ENCODE peak calls at places on chromosome 14, in four cellular contexts. M is ovary; Q is left ventricle myocardium inferior; R is activated CD8-positive, alpha-beta memory T cell treated with anti-CD3 and anti-CD28 coated beads, Interleukin-2, amount 10 ng/mL, durations not matched to agents 7 days and 5 days. P is an unnamed sample.

GRCh38 chr14:100065942-100066574 is 836 bp downstream of the EVL start:
- DNase-seq in M (no peak), Q (no peak), R (peak), P (no peak)

GRCh38 chr14:56002316-56002715 is 115.9 kb upstream of the PELI2 start:
- DNase-seq in M (no peak), Q (no peak), R (no peak), P (no peak)

GRCh38 chr14:54478621-54479215 is 10.1 kb downstream of the GMFB start:
- DNase-seq in M (no peak), Q (no peak), R (no peak), P (no peak)

GRCh38 chr14:62655161-62655560 is 390.1 kb downstream of the KCNH5 start:
- DNase-seq in M (no peak), Q (no peak), R (no peak), P (no peak)

GRCh38 chr14:71248204-71248603 is 340.9 kb downstream of the PCNX1 start:
- DNase-seq in M (no peak), Q (no peak), R (no peak), P (no peak)

GRCh38 chr14:24411468-24412454 is 13.0 kb downstream of the NYNRIN start:
- DNase-seq in M (peak), Q (no peak), R (no peak), P (peak)

GRCh38 chr14:71235865-71236264 is 328.6 kb downstream of the PCNX1 start:
- DNase-seq in M (no peak), Q (peak), R (no peak), P (peak)

GRCh38 chr14:54567224-54567633 is 301 bp downstream of the SAMD4A start:
- DNase-seq in M (peak), Q (peak), R (no peak), P (no peak)

GRCh38 chr14:22791302-22791701 is 23.9 kb downstream of the SLC7A7 start:
- DNase-seq in M (no peak), Q (no peak), R (no peak), P (no peak)

GRCh38 chr14:28759658-28760313 is 6.8 kb upstream of the FOXG1 start:
- DNase-seq in M (no peak), Q (no peak), R (no peak), P (no peak)

GRCh38 chr14:67440513-67440912 is 28.5 kb upstream of the PLEK2 start:
- DNase-seq in M (no peak), Q (no peak), R (no peak), P (no peak)

GRCh38 chr14:56378474-56378873 is 201.1 kb upstream of the TMEM260 start:
- DNase-seq in M (no peak), Q (no peak), R (no peak), P (no peak)

GRCh38 chr14:79702197-79702596 is 509.1 kb downstream of the DIO2 start:
- DNase-seq in M (no peak), Q (no peak), R (no peak), P (no peak)

GRCh38 chr14:58796636-58797429 is 159.1 kb downstream of the DACT1 start:
- DNase-seq in M (no peak), Q (no peak), R (no peak), P (no peak)

GRCh38 chr14:78848234-78848820 is 678.2 kb downstream of the NRXN3 start:
- DNase-seq in M (peak), Q (no peak), R (peak), P (peak)

GRCh38 chr14:99649219-99649618 is 4.3 kb downstream of the HHIPL1 start:
- DNase-seq in M (no peak), Q (no peak), R (no peak), P (no peak)

GRCh38 chr14:73368621-73369020 is 89.7 kb downstream of the NUMB start:
- DNase-seq in M (no peak), Q (no peak), R (no peak), P (no peak)

GRCh38 chr14:72708708-72709475 is 185.0 kb downstream of the DPF3 start:
- DNase-seq in M (no peak), Q (no peak), R (no peak), P (no peak)

GRCh38 chr14:100841445-100842403 is 15.8 kb downstream of the MEG3 start:
- DNase-seq in M (no peak), Q (no peak), R (no peak), P (no peak)

GRCh38 chr14:63893701-63894458 is 41.1 kb downstream of the SYNE2 start:
- DNase-seq in M (peak), Q (peak), R (no peak), P (no peak)

GRCh38 chr14:53621433-53621832 is 335.2 kb downstream of the BMP4 start:
- DNase-seq in M (no peak), Q (no peak), R (no peak), P (no peak)

GRCh38 chr14:66624319-66624937 is 116.5 kb downstream of the GPHN start:
- DNase-seq in M (no peak), Q (peak), R (peak), P (peak)

GRCh38 chr14:54186821-54187365 is 209.9 kb upstream of the CDKN3 start:
- DNase-seq in M (no peak), Q (no peak), R (no peak), P (no peak)

GRCh38 chr14:105257464-105257863 is 9.1 kb downstream of the BTBD6 start:
- DNase-seq in M (no peak), Q (no peak), R (no peak), P (no peak)

GRCh38 chr14:65352964-65353530 is 59.5 kb upstream of the FUT8 start:
- DNase-seq in M (no peak), Q (no peak), R (no peak), P (no peak)

GRCh38 chr14:57492859-57493258 is 798 bp downstream of the CCDC198 start:
- DNase-seq in M (no peak), Q (no peak), R (no peak), P (no peak)

GRCh38 chr14:35384386-35385041 is 20.0 kb downstream of the NFKBIA start:
- DNase-seq in M (peak), Q (peak), R (no peak), P (no peak)

GRCh38 chr14:34718750-34719304 is 4.4 kb upstream of the CFL2 start:
- DNase-seq in M (no peak), Q (no peak), R (no peak), P (no peak)

GRCh38 chr14:45947785-45948184 is 694.8 kb upstream of the MIS18BP1 start:
- DNase-seq in M (no peak), Q (no peak), R (no peak), P (no peak)

GRCh38 chr14:106268013-106268727 is 741.8 kb downstream of the TMEM121 start:
- DNase-seq in M (no peak), Q (no peak), R (peak), P (no peak)

GRCh38 chr14:59566725-59567124 is 9.9 kb downstream of the CCDC175 start:
- DNase-seq in M (no peak), Q (no peak), R (no peak), P (peak)

GRCh38 chr14:102217987-102218421 is 78.3 kb downstream of the WDR20 start:
- DNase-seq in M (no peak), Q (no peak), R (no peak), P (no peak)

GRCh38 chr14:101365329-101366158 is 195.8 kb upstream of the DIO3 start:
- DNase-seq in M (no peak), Q (no peak), R (no peak), P (peak)

GRCh38 chr14:88189040-88189839 is 133.8 kb downstream of the KCNK10 start:
- DNase-seq in M (peak), Q (no peak), R (peak), P (peak)

GRCh38 chr14:92386637-92387036 is 63.7 kb downstream of the SLC24A4 start:
- DNase-seq in M (no peak), Q (no peak), R (no peak), P (no peak)

P was measured in NCI-H345.